ENCODE peak calls at places on chromosomes 4 and X, in ten cellular contexts. I is astrocyte of the spinal cord; Y is ovary; B is stimulated activated CD8-positive, alpha-beta memory T cell treated with anti-CD3 and anti-CD28 coated beads, Interleukin-7, amount 100 ng/mL, for 1 hour; R is uterus; M is tibial artery; V is non-pigmented ciliary epithelial cell; C is NCI-H1092 treated with DMSO at 0.1 percent for 48 hours; T is activated T-cell treated with anti-CD3 and anti-CD28 coated beads, Interleukin-2, amount 50 U/mL, for 4 hours; G is NCI-H345. P is an unnamed sample.

GRCh38 chr4:6437682-6438264 is 34.6 kb downstream of the PPP2R2C start:
- DNase-seq in B (no peak), M (no peak), T (no peak), Y (no peak), I (no peak), V (no peak), C (peak), G (no peak), R (peak), P (no peak)

GRCh38 chrX:11117751-11118150 is 6.6 kb downstream of the HCCS start:
- DNase-seq in T (no peak), R (no peak), V (no peak), Y (no peak), G (no peak), I (no peak), B (no peak), M (no peak), C (no peak), P (no peak)

GRCh38 chrX:87900320-87900908 is 382.8 kb downstream of the KLHL4 start:
- DNase-seq in Y (no peak), T (peak), R (no peak), C (no peak), G (no peak), B (no peak), M (no peak), V (no peak), I (no peak), P (no peak)

GRCh38 chr4:19693949-19694597 is 557.6 kb upstream of the SLIT2 start:
- DNase-seq in Y (no peak), T (no peak), B (no peak), R (peak), M (no peak), V (no peak), G (no peak), C (no peak), I (no peak), P (no peak)

GRCh38 chrX:111394581-111394980 is 17.4 kb downstream of the DCX start:
- DNase-seq in V (no peak), R (no peak), Y (no peak), C (no peak), T (no peak), B (no peak), G (no peak), I (no peak), M (no peak), P (no peak)

GRCh38 chrX:138917781-138918180 is 206.3 kb upstream of the FGF13 start:
- DNase-seq in V (peak), C (no peak), I (peak), T (no peak), M (no peak), R (no peak), Y (no peak), G (no peak), B (no peak), P (no peak)

GRCh38 chr4:1684756-1685603 is 867 bp upstream of the FAM53A start:
- DNase-seq in T (no peak), C (no peak), V (no peak), Y (peak), I (no peak), G (no peak), R (peak), M (peak), B (no peak), P (no peak)

GRCh38 chr4:100525689-100526088 is 7.9 kb upstream of the EMCN start:
- DNase-seq in M (no peak), Y (no peak), R (no peak), G (no peak), C (no peak), B (no peak), I (no peak), V (no peak), T (no peak), P (no peak)

GRCh38 chrX:118974908-118975671 is 672 bp downstream of the LONRF3 start:
- DNase-seq in R (peak), G (peak), T (peak), Y (peak), C (peak), V (no peak), M (peak), I (no peak), B (no peak), P (peak)

GRCh38 chr4:182925298-182925738 is 8.1 kb upstream of the DCTD start:
- DNase-seq in Y (peak), B (peak), G (peak), C (peak), M (peak), T (peak), V (peak), R (peak), I (peak), P (peak)

GRCh38 chrX:149984411-149984810 is 46.1 kb upstream of the EOLA2 start:
- DNase-seq in M (no peak), G (no peak), Y (no peak), C (no peak), I (no peak), R (no peak), V (no peak), T (no peak), B (no peak), P (no peak)

GRCh38 chrX:111083101-111083500 is 12.9 kb upstream of the PAK3 start:
- DNase-seq in T (no peak), G (no peak), Y (no peak), V (no peak), B (no peak), I (peak), R (no peak), M (no peak), C (no peak), P (no peak)

GRCh38 chr4:6056976-6057766 is 38.9 kb upstream of the C4orf50 start:
- DNase-seq in M (no peak), R (no peak), T (no peak), Y (no peak), G (no peak), I (no peak), B (no peak), C (no peak), V (no peak), P (no peak)

GRCh38 chr4:152044341-152044740 is 283.5 kb upstream of the GATB start:
- DNase-seq in B (no peak), I (no peak), C (no peak), G (no peak), M (no peak), Y (no peak), V (no peak), T (no peak), R (no peak), P (no peak)

GRCh38 chr4:52572936-52573485 is 86.1 kb downstream of the USP46 start:
- DNase-seq in I (peak), V (no peak), C (no peak), B (no peak), M (no peak), Y (no peak), T (no peak), R (no peak), G (no peak), P (no peak)

GRCh38 chr4:151703401-151703800 is 57.4 kb downstream of the GATB start:
- DNase-seq in T (no peak), Y (no peak), I (no peak), M (no peak), B (no peak), G (no peak), R (no peak), C (no peak), V (no peak), P (no peak)

GRCh38 chr4:71498002-71498401 is 159.2 kb downstream of the SLC4A4 start:
- DNase-seq in T (no peak), M (no peak), Y (no peak), G (no peak), C (no peak), R (no peak), B (no peak), I (no peak), V (no peak), P (no peak)

GRCh38 chr4:85867281-85867680 is 392.3 kb downstream of the ARHGAP24 start:
- DNase-seq in Y (no peak), G (no peak), V (no peak), I (no peak), R (no peak), T (no peak), C (no peak), B (no peak), M (no peak), P (no peak)

GRCh38 chr4:130705023-130705422 is 1609.1 kb downstream of the C4orf33 start:
- DNase-seq in Y (no peak), T (no peak), M (no peak), B (no peak), R (no peak), I (no peak), C (no peak), V (no peak), G (no peak), P (no peak)

GRCh38 chr4:76199664-76200211 is 13.9 kb downstream of the SCARB2 start:
- DNase-seq in T (no peak), Y (no peak), M (no peak), R (no peak), C (peak), I (peak), V (no peak), G (no peak), B (no peak), P (no peak)

GRCh38 chrX:9378980-9379696 is 85.7 kb upstream of the TBL1X start:
- DNase-seq in B (no peak), C (no peak), V (no peak), T (no peak), G (no peak), Y (no peak), R (no peak), M (no peak), I (no peak), P (no peak)

GRCh38 chr4:151678048-151678853 is 82.6 kb downstream of the GATB start:
- DNase-seq in T (no peak), B (no peak), C (peak), Y (no peak), V (no peak), G (peak), R (no peak), I (no peak), M (no peak), P (no peak)

GRCh38 chrX:150036181-150036580 is 97.9 kb upstream of the EOLA2 start:
- DNase-seq in C (no peak), B (no peak), V (no peak), I (peak), Y (no peak), M (no peak), G (no peak), R (no peak), T (no peak), P (no peak)

GRCh38 chr4:21901281-21901680 is 47.3 kb downstream of the KCNIP4 start:
- DNase-seq in B (no peak), I (no peak), V (no peak), G (no peak), T (no peak), R (no peak), Y (no peak), C (no peak), M (no peak), P (no peak)

GRCh38 chr4:16236402-16237023 is 10.2 kb upstream of the TAPT1 start:
- DNase-seq in Y (no peak), M (no peak), R (no peak), C (no peak), B (no peak), T (no peak), I (no peak), G (no peak), V (no peak), P (no peak)

GRCh38 chr4:31518796-31519250 is 798.7 kb downstream of the PCDH7 start:
- DNase-seq in G (no peak), Y (no peak), I (peak), V (peak), T (no peak), C (no peak), R (no peak), B (no peak), M (no peak), P (no peak)

GRCh38 chrX:56788229-56788628 is 59.2 kb downstream of the NBDY start:
- DNase-seq in R (peak), V (no peak), Y (no peak), C (no peak), M (no peak), G (no peak), T (no peak), I (no peak), B (no peak), P (no peak)

GRCh38 chr4:109847896-109848442 is at the start of gene LRIT3:
- DNase-seq in T (no peak), B (no peak), G (no peak), C (no peak), R (no peak), M (no peak), V (no peak), Y (no peak), I (no peak), P (no peak)

GRCh38 chr4:140996757-140997156 is 136.5 kb downstream of the RNF150 start:
- DNase-seq in C (no peak), I (peak), G (no peak), T (no peak), M (no peak), B (no peak), V (peak), R (no peak), Y (no peak), P (no peak)